ENCODE peak calls at places on chromosome 6, in seven cellular contexts. A is testis, P is sigmoid colon, F is transverse colon, Q is heart left ventricle, H is gastrocnemius medialis, N is K562. J is an unnamed sample.

GRCh38 chr6:107491791-107492674 is 2.1 kb downstream of the SOBP start:
- DNase-seq in A (peak), P (no peak), F (no peak), Q (peak), H (no peak), N (no peak), J (peak)

GRCh38 chr6:84618836-84619235 is 145.6 kb downstream of the TBX18 start:
- DNase-seq in A (no peak), P (no peak), F (no peak), Q (no peak), H (no peak), N (no peak), J (no peak)

GRCh38 chr6:46099952-46100351 is 29.8 kb upstream of the ENPP4 start:
- DNase-seq in A (no peak), P (no peak), F (no peak), Q (no peak), H (no peak), N (no peak), J (no peak)

GRCh38 chr6:2504495-2505064 is 246.1 kb downstream of the MYLK4 start:
- DNase-seq in A (no peak), P (no peak), F (no peak), Q (no peak), H (no peak), N (no peak), J (no peak)

GRCh38 chr6:128492386-128492785 is 28.0 kb downstream of the PTPRK start:
- DNase-seq in A (no peak), P (no peak), F (no peak), Q (no peak), H (no peak), N (no peak), J (no peak)

GRCh38 chr6:113669641-113670040 is 187.5 kb upstream of the MARCKS start:
- DNase-seq in A (no peak), P (no peak), F (no peak), Q (no peak), H (no peak), N (no peak), J (no peak)

GRCh38 chr6:49423817-49424216 is 39.2 kb downstream of the MMUT start:
- DNase-seq in A (no peak), P (no peak), F (no peak), Q (no peak), H (no peak), N (no peak), J (no peak)

GRCh38 chr6:10215711-10216110 is 199.2 kb downstream of the TFAP2A start:
- DNase-seq in A (no peak), P (no peak), F (no peak), Q (no peak), H (no peak), N (no peak), J (no peak)

GRCh38 chr6:38349795-38350194 is 289.9 kb downstream of the BTBD9 start:
- DNase-seq in A (no peak), P (no peak), F (no peak), Q (no peak), H (no peak), N (no peak), J (no peak)

GRCh38 chr6:52590634-52590985 is 13.8 kb upstream of the TRAM2 start:
- DNase-seq in A (no peak), P (no peak), F (no peak), Q (no peak), H (no peak), N (no peak), J (no peak)

GRCh38 chr6:124881898-124882579 is 80.2 kb upstream of the RNF217 start:
- DNase-seq in A (no peak), P (no peak), F (no peak), Q (no peak), H (no peak), N (no peak), J (no peak)

GRCh38 chr6:157235600-157236039 is 87.7 kb downstream of the TMEM242 start:
- DNase-seq in A (peak), P (peak), F (peak), Q (peak), H (no peak), N (no peak), J (peak)
- H3K4me3 ChIP-seq in A (peak), P (peak), F (peak), Q (peak), H (peak), N (no peak), J (peak)

DNA sequence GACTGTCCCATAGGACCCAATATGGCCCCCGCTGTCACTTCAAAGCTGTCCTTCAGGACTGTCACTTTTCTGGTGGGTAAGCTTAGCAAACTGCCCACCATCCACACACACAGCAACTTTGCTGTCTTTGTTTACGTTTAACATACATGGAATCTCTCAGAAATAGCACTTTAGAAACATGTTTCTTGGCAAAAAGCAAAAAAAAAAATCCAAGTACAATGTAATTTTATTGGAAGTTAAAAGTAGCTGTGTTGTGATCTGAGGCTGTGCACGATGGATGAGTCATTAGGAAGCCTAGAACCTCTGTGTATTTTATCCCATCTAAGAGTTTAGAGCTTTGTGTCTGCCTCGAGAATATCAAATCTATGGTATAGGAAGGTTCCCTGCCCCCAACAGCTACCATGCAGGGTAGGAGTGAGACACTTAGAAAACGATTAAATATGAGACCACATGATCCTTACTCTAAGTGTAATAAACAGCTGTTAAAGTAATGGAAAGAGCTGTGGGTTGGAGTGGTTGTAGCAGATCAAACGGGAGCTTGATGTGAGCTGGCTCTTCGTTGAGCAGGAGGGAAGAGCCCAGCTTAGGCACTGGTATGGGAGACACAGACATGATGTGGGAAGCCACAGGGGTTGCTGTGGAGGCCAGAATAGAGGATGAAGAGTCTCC is 119.5 kb downstream of the PLEKHG1 start:
- DNase-seq in A (no peak), P (no peak), F (no peak), Q (no peak), H (no peak), N (no peak), J (no peak)
- TF ChIP-seq POLR2A in A (no peak), P (no peak), F (no peak), Q (no peak), H (no peak), N (no peak), J (no peak)

DNA sequence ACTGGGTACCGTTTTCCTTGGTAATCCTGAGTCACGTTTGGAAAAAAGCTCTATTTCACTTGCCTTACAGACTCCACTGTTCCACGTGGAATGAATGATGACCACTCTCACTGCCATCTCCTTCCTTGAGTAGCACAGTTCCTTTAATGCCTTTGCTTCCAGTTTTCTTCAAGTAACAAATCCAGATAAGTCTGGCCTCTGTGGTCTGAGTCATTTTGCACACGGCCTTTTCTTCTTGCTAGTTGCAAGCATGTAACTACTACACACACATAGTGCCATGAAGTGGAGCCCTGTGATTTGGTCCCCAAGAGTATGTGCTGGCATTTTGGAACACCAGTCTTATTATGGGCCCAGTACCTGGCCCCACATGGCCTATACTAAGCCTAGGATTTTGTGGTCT is 182.8 kb downstream of the SASH1 start:
- DNase-seq in A (no peak), P (no peak), F (no peak), Q (no peak), H (no peak), N (no peak), J (no peak)
- H3K27ac ChIP-seq in A (no peak), P (peak), F (peak), Q (peak), H (peak), N (no peak), J (no peak)

GRCh38 chr6:11229267-11230043 is 3.0 kb downstream of the NEDD9 start:
- DNase-seq in A (peak), P (no peak), F (no peak), Q (no peak), H (no peak), N (no peak), J (no peak)
- H3K4me3 ChIP-seq in A (peak), P (peak), F (peak), Q (peak), H (peak), N (no peak), J (peak)

GRCh38 chr6:11748591-11748990 is 30.0 kb downstream of the ADTRP start:
- DNase-seq in A (no peak), P (no peak), F (no peak), Q (no peak), H (no peak), N (no peak), J (no peak)
- TF ChIP-seq POLR2A in A (no peak), P (no peak), F (no peak), Q (no peak), H (no peak), N (no peak), J (no peak)

DNA sequence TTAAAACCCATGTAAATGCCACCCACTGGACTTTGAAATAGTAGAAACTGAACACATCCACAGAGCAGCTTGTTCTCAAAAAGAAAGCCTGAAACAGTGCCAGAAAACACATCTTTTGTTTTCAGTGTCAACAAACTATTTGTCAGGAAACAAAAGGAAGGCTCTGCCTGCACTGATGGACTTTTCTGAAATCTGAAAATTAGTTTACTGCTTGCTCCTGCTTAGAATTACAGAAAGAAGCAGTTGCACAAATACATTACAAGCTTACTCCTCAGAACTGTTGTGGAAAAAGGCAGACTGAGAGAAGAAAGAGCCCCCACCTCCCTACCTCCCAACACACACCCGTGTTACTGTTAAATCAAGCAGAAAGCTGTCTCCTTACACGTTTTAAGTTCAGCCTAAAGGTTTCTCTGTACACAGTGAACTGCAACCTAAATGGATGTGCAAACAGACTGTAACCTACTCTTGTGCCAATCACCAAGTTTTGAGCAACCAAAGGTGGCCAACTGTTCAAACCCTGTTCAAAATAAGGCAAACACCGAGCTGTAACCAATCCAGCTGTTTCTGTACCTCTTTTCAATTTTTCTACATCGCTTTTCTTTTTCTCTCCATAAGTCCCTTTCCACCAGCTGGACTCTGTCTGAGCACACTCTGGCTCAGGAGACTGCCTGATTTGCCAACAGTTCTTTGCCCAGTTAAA is 43.7 kb downstream of the FRK start:
- DNase-seq in A (no peak), P (no peak), F (no peak), Q (no peak), H (no peak), N (no peak), J (no peak)
- H3K27ac ChIP-seq in A (no peak), P (no peak), F (peak), Q (no peak), H (no peak), N (no peak), J (no peak)

DNA sequence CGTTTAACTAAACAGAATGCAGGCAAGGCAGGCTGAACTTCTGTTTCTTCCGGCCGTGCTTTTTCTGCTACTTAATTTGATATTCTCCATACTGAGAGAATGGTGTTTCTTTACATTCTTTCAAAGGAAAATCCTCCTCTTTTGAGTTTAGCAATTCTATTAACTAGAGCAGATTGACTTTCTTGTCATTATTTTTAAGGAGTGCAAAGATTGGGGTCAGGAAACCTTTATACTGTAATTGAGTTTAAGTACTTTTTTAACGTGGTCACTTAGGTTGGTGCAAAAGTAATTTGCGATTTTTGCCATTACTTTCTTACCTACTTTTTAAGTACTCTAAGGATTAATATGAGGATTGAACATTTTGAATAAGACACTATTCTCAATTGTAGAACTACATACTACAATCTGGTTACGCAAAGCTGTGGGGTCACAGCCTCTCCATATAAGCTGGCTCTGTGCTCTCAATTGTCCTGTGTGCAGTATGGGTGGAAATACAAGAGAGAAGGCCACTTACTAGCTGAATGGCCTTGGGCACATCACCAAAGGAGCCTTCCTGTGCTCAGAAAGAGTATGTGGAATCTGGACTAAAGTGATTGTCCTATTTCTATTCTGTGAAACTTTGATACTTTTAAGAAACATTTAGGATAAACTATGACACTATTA is 16.7 kb downstream of the HECA start:
- DNase-seq in A (peak), P (no peak), F (no peak), Q (no peak), H (no peak), N (no peak), J (no peak)
- H3K4me3 ChIP-seq in A (no peak), P (no peak), F (no peak), Q (no peak), H (no peak), N (no peak), J (no peak)

J was measured in ovary.